ENCODE peak calls at places on chromosomes 2 and 18, in six cellular contexts. Y is A549, X is endothelial cell of umbilical vein, Q is fibroblast of lung, E is keratinocyte, W is mammary epithelial cell. I is an unnamed sample. For H3K4me1, the result is how much of the 10 kb centered on the place peaks cover.

GRCh38 chr18:10234912-10235439 is 219.5 kb upstream of the APCDD1 start:
- DNase-seq in Y (no peak), X (no peak), Q (peak), E (peak), W (peak), I (no peak)

GRCh38 chr2:7011376-7012083 is 94.3 kb downstream of the RNF144A start:
- DNase-seq in Y (no peak), X (no peak), Q (peak), E (peak), W (peak), I (no peak)

GRCh38 chr2:197915548-197916265 is 111.3 kb downstream of the PLCL1 start:
- DNase-seq in Y (no peak), X (no peak), Q (peak), E (no peak), W (no peak), I (no peak)

GRCh38 chr2:45137941-45138695 is 128.9 kb upstream of the SIX2 start:
- DNase-seq in Y (no peak), X (no peak), Q (no peak), E (no peak), W (no peak), I (no peak)

GRCh38 chr18:55588876-55589595 is 1.0 kb upstream of the TCF4 start:
- DNase-seq in Y (peak), X (peak), Q (peak), E (no peak), W (peak), I (no peak)

GRCh38 chr2:11712866-11713265 is 33.6 kb upstream of the LPIN1 start:
- DNase-seq in Y (no peak), X (no peak), Q (no peak), E (no peak), W (peak), I (peak)

GRCh38 chr2:108417254-108417653 is 31.8 kb upstream of the GCC2 start:
- DNase-seq in Y (peak), X (peak), Q (no peak), E (no peak), W (no peak), I (no peak)

GRCh38 chr2:158205215-158205614 is 103.5 kb downstream of the UPP2 start:
- DNase-seq in Y (no peak), X (no peak), Q (no peak), E (no peak), W (no peak), I (no peak)

GRCh38 chr18:77702686-77703085 is 453.0 kb downstream of the GALR1 start:
- DNase-seq in Y (peak), X (no peak), Q (no peak), E (no peak), W (no peak), I (peak)

GRCh38 chr18:36960038-36960437 is 131.1 kb downstream of the KIAA1328 start:
- DNase-seq in Y (no peak), X (no peak), Q (no peak), E (no peak), W (no peak), I (no peak)

GRCh38 chr18:76985951-76986236 is 146.7 kb downstream of the MBP start:
- DNase-seq in Y (no peak), X (no peak), Q (no peak), E (no peak), W (no peak), I (no peak)

GRCh38 chr2:16622399-16622968 is 43.1 kb downstream of the CYRIA start:
- DNase-seq in Y (no peak), X (no peak), Q (peak), E (no peak), W (no peak), I (no peak)

GRCh38 chr2:16623046-16623445 is 42.6 kb downstream of the CYRIA start:
- DNase-seq in Y (no peak), X (no peak), Q (peak), E (peak), W (peak), I (peak)

GRCh38 chr2:16619576-16620245 is 45.9 kb downstream of the CYRIA start:
- DNase-seq in Y (no peak), X (no peak), Q (no peak), E (no peak), W (no peak), I (peak)

GRCh38 chr2:16621348-16621747 is 44.3 kb downstream of the CYRIA start:
- DNase-seq in Y (no peak), X (no peak), Q (peak), E (no peak), W (no peak), I (peak)

GRCh38 chr2:16620590-16620989 is 45.0 kb downstream of the CYRIA start:
- DNase-seq in Y (no peak), X (no peak), Q (no peak), E (no peak), W (peak), I (peak)
- H3K4me1 ChIP-seq in Y (under half), X (under half), Q (under half), E (under half), W (under half), I (half or more)

GRCh38 chr2:74632939-74633312 is 15.2 kb downstream of the M1AP start:
- DNase-seq in Y (no peak), X (no peak), Q (no peak), E (no peak), W (no peak), I (no peak)
- H3K4me2 ChIP-seq in Y (no peak), X (no peak), Q (no peak), E (no peak), W (no peak), I (no peak)

DNA sequence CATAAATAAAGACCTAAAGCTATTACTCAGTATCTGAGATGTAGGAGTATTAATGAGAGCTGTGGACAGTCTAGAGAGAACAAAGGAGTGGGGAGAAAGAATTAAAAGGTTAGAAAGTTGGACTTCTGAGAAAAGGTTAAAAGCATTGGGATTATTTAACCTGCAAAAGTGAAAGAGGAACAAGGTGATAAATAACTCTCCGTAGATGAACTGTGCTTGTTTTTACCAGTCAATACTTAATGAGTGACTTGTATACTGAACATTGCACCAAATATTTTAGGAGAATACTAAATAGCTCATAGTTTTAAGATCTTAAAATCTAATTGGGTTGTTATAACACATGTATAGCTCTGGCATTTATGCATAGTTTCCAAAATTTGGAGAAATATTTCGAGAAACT is 137.5 kb downstream of the GPD2 start:
- DNase-seq in Y (no peak), X (no peak), Q (no peak), E (no peak), W (no peak), I (no peak)
- H3K4me1 ChIP-seq in Y (under half), X (under half), Q (under half), E (under half), W (under half), I (under half)

GRCh38 chr2:169775765-169776482 is 22.7 kb upstream of the SSB start:
- DNase-seq in Y (no peak), X (peak), Q (peak), E (no peak), W (peak), I (no peak)
- H3K4me2 ChIP-seq in Y (no peak), X (no peak), Q (peak), E (no peak), W (no peak), I (no peak)

I was measured in PC-9.